ENCODE peak calls at places on chromosomes 7 and 10, in ten cellular contexts. Q is PC-3; B is stimulated activated CD8-positive, alpha-beta memory T cell treated with anti-CD3 and anti-CD28 coated beads, Interleukin-15, amount 100 ng/mL, for 1 hour; M is HCT116; G is AG10803; L is NCI-H774; V is NCI-H2029; H is hippocampal formation; X is pons; Z is DMS79 treated with DMSO at 0.1 percent for 48 hours. I is an unnamed sample.

GRCh38 chr7:8516976-8517375 is 83.6 kb downstream of the NXPH1 start:
- DNase-seq in Q (peak; percentile 9), B (no peak), M (no peak), G (no peak), L (no peak), V (no peak), H (no peak), X (no peak), Z (no peak), I (no peak)

GRCh38 chr10:23869548-23869947 is 339.4 kb upstream of the KIAA1217 start:
- DNase-seq in Q (no peak), B (no peak), M (no peak), G (no peak), L (no peak), V (no peak), H (no peak), X (no peak), Z (no peak), I (no peak)

GRCh38 chr7:44665531-44666213 is 59.2 kb downstream of the OGDH start:
- DNase-seq in Q (no peak), B (no peak), M (no peak), G (peak; percentile 92), L (no peak), V (no peak), H (no peak), X (no peak), Z (no peak), I (peak; percentile 91)

GRCh38 chr7:156176039-156176438 is 363.8 kb upstream of the SHH start:
- DNase-seq in Q (no peak), B (no peak), M (no peak), G (no peak), L (no peak), V (no peak), H (no peak), X (no peak), Z (no peak), I (no peak)

GRCh38 chr10:119020627-119020946 is 8.9 kb upstream of the NANOS1 start:
- DNase-seq in Q (peak; percentile 7), B (no peak), M (no peak), G (peak; percentile 25), L (no peak), V (no peak), H (no peak), X (no peak), Z (no peak), I (peak; percentile 38)

GRCh38 chr7:100875356-100875751 is 451 bp downstream of the SRRT start:
- DNase-seq in Q (peak; percentile 20), B (no peak), M (no peak), G (no peak), L (no peak), V (peak; percentile 18), H (no peak), X (no peak), Z (no peak), I (no peak)

GRCh38 chr10:35938160-35938559 is 296.1 kb upstream of the FZD8 start:
- DNase-seq in Q (peak; percentile 99), B (no peak), M (no peak), G (no peak), L (no peak), V (no peak), H (no peak), X (no peak), Z (no peak), I (no peak)

GRCh38 chr10:71837085-71837827 is 13.8 kb downstream of the PSAP start:
- DNase-seq in Q (no peak), B (no peak), M (no peak), G (no peak), L (no peak), V (no peak), H (no peak), X (peak; percentile 56), Z (no peak), I (no peak)

GRCh38 chr10:51699145-51699474 is 285 bp downstream of the CSTF2T start:
- DNase-seq in Q (no peak), B (no peak), M (no peak), G (no peak), L (peak; percentile 40), V (no peak), H (no peak), X (no peak), Z (peak; percentile 9), I (no peak)

GRCh38 chr7:122455108-122455507 is 150.6 kb upstream of the FEZF1 start:
- DNase-seq in Q (no peak), B (no peak), M (no peak), G (no peak), L (no peak), V (no peak), H (no peak), X (no peak), Z (no peak), I (no peak)

GRCh38 chr7:100493476-100494264 is 9.9 kb downstream of the NYAP1 start:
- DNase-seq in Q (no peak), B (no peak), M (no peak), G (no peak), L (no peak), V (no peak), H (peak; percentile 59), X (peak; percentile 43), Z (no peak), I (no peak)

GRCh38 chr7:38699481-38699880 is 68.3 kb upstream of the AMPH start:
- DNase-seq in Q (no peak), B (no peak), M (no peak), G (peak; percentile 75), L (no peak), V (no peak), H (no peak), X (no peak), Z (no peak), I (peak; percentile 68)

GRCh38 chr7:158026636-158027265 is 560.9 kb downstream of the PTPRN2 start:
- DNase-seq in Q (no peak), B (no peak), M (no peak), G (no peak), L (no peak), V (no peak), H (no peak), X (no peak), Z (no peak), I (no peak)

GRCh38 chr10:72539137-72539536 is 86.7 kb downstream of the MICU1 start:
- DNase-seq in Q (no peak), B (no peak), M (no peak), G (no peak), L (no peak), V (no peak), H (no peak), X (no peak), Z (no peak), I (no peak)

GRCh38 chr7:94060772-94061171 is 56.6 kb upstream of the BET1 start:
- DNase-seq in Q (peak; percentile 9), B (no peak), M (no peak), G (peak; percentile 59), L (no peak), V (no peak), H (no peak), X (no peak), Z (no peak), I (no peak)

GRCh38 chr10:80658068-80658467 is 120.4 kb downstream of the SH2D4B start:
- DNase-seq in Q (no peak), B (no peak), M (no peak), G (no peak), L (no peak), V (no peak), H (no peak), X (no peak), Z (no peak), I (no peak)

GRCh38 chr7:88115258-88116195 is 104.3 kb downstream of the SRI start:
- DNase-seq in Q (no peak), B (no peak), M (no peak), G (no peak), L (no peak), V (no peak), H (no peak), X (no peak), Z (no peak), I (no peak)

GRCh38 chr7:2471022-2471329 is 5.2 kb downstream of the GRIFIN start:
- DNase-seq in Q (peak; percentile 75), B (no peak), M (no peak), G (no peak), L (no peak), V (no peak), H (no peak), X (no peak), Z (no peak), I (peak; percentile 39)

GRCh38 chr10:91208645-91209044 is 11.8 kb upstream of the PCGF5 start:
- DNase-seq in Q (peak; percentile 13), B (no peak), M (no peak), G (no peak), L (no peak), V (no peak), H (no peak), X (no peak), Z (no peak), I (no peak)

GRCh38 chr10:77348082-77348481 is 289.5 kb downstream of the KCNMA1 start:
- DNase-seq in Q (no peak), B (no peak), M (no peak), G (no peak), L (no peak), V (no peak), H (no peak), X (no peak), Z (no peak), I (peak; percentile 17)

I was measured in fibroblast of the aortic adventitia.